ENCODE peak calls at places on chromosomes 13 and 19, in nine cellular contexts. One of them, this sample, is unnamed.

GRCh38 chr19:16319466-16319865 is 5.2 kb upstream of the KLF2 start:
- DNase-seq in NCI-H524 treated with DMSO at 0.1 percent for 48 hours: no peak
- DNase-seq in KBM-7: no peak
- DNase-seq in foreskin keratinocyte: no peak
- DNase-seq in choroid plexus epithelial cell: peak
- DNase-seq in activated CD4-positive, CD25-positive, alpha-beta regulatory T cell: no peak
- DNase-seq in activated naive CD8-positive, alpha-beta T cell treated with anti-CD3 and anti-CD28 coated beads, Interleukin-2, amount 10 ng/mL, durations not matched to agents 7 days and 5 days: peak
- DNase-seq in activated T-cell treated with anti-CD3 and anti-CD28 coated beads, Interleukin-2, amount 50 U/mL, for 72 hours: no peak
- DNase-seq in stimulated activated CD4-positive, alpha-beta T cell treated with anti-CD3 and anti-CD28 coated beads, Interleukin-2, amount 100 ng/mL, for 48 hours: no peak
- DNase-seq in this sample: no peak

GRCh38 chr19:35887197-35887596 is 13.1 kb downstream of the NFKBID start:
- DNase-seq in activated T-cell treated with anti-CD3 and anti-CD28 coated beads, Interleukin-2, amount 50 U/mL, for 72 hours: no peak
- DNase-seq in foreskin keratinocyte: no peak
- DNase-seq in activated naive CD8-positive, alpha-beta T cell treated with anti-CD3 and anti-CD28 coated beads, Interleukin-2, amount 10 ng/mL, durations not matched to agents 7 days and 5 days: no peak
- DNase-seq in NCI-H524 treated with DMSO at 0.1 percent for 48 hours: no peak
- DNase-seq in activated CD4-positive, CD25-positive, alpha-beta regulatory T cell: no peak
- DNase-seq in stimulated activated CD4-positive, alpha-beta T cell treated with anti-CD3 and anti-CD28 coated beads, Interleukin-2, amount 100 ng/mL, for 48 hours: no peak
- DNase-seq in choroid plexus epithelial cell: no peak
- DNase-seq in KBM-7: no peak
- DNase-seq in this sample: no peak

GRCh38 chr19:40754611-40755247 is 3.7 kb downstream of the SNRPA start:
- DNase-seq in foreskin keratinocyte: no peak
- DNase-seq in activated naive CD8-positive, alpha-beta T cell treated with anti-CD3 and anti-CD28 coated beads, Interleukin-2, amount 10 ng/mL, durations not matched to agents 7 days and 5 days: no peak
- DNase-seq in choroid plexus epithelial cell: no peak
- DNase-seq in stimulated activated CD4-positive, alpha-beta T cell treated with anti-CD3 and anti-CD28 coated beads, Interleukin-2, amount 100 ng/mL, for 48 hours: peak
- DNase-seq in activated CD4-positive, CD25-positive, alpha-beta regulatory T cell: no peak
- DNase-seq in KBM-7: no peak
- DNase-seq in NCI-H524 treated with DMSO at 0.1 percent for 48 hours: no peak
- DNase-seq in activated T-cell treated with anti-CD3 and anti-CD28 coated beads, Interleukin-2, amount 50 U/mL, for 72 hours: peak
- DNase-seq in this sample: peak

GRCh38 chr19:16645140-16645539 is 14.8 kb downstream of the SMIM7 start:
- DNase-seq in NCI-H524 treated with DMSO at 0.1 percent for 48 hours: no peak
- DNase-seq in choroid plexus epithelial cell: no peak
- DNase-seq in foreskin keratinocyte: no peak
- DNase-seq in KBM-7: no peak
- DNase-seq in activated CD4-positive, CD25-positive, alpha-beta regulatory T cell: no peak
- DNase-seq in activated naive CD8-positive, alpha-beta T cell treated with anti-CD3 and anti-CD28 coated beads, Interleukin-2, amount 10 ng/mL, durations not matched to agents 7 days and 5 days: no peak
- DNase-seq in activated T-cell treated with anti-CD3 and anti-CD28 coated beads, Interleukin-2, amount 50 U/mL, for 72 hours: no peak
- DNase-seq in stimulated activated CD4-positive, alpha-beta T cell treated with anti-CD3 and anti-CD28 coated beads, Interleukin-2, amount 100 ng/mL, for 48 hours: no peak
- DNase-seq in this sample: no peak

GRCh38 chr13:24606486-24607170 is 73.6 kb upstream of the ATP12A start:
- DNase-seq in choroid plexus epithelial cell: no peak
- DNase-seq in KBM-7: no peak
- DNase-seq in NCI-H524 treated with DMSO at 0.1 percent for 48 hours: peak
- DNase-seq in activated naive CD8-positive, alpha-beta T cell treated with anti-CD3 and anti-CD28 coated beads, Interleukin-2, amount 10 ng/mL, durations not matched to agents 7 days and 5 days: no peak
- DNase-seq in activated T-cell treated with anti-CD3 and anti-CD28 coated beads, Interleukin-2, amount 50 U/mL, for 72 hours: no peak
- DNase-seq in stimulated activated CD4-positive, alpha-beta T cell treated with anti-CD3 and anti-CD28 coated beads, Interleukin-2, amount 100 ng/mL, for 48 hours: no peak
- DNase-seq in activated CD4-positive, CD25-positive, alpha-beta regulatory T cell: no peak
- DNase-seq in foreskin keratinocyte: no peak
- DNase-seq in this sample: no peak

GRCh38 chr13:103521532-103521931 is 455.3 kb upstream of the SLC10A2 start:
- DNase-seq in foreskin keratinocyte: no peak
- DNase-seq in NCI-H524 treated with DMSO at 0.1 percent for 48 hours: no peak
- DNase-seq in choroid plexus epithelial cell: no peak
- DNase-seq in activated naive CD8-positive, alpha-beta T cell treated with anti-CD3 and anti-CD28 coated beads, Interleukin-2, amount 10 ng/mL, durations not matched to agents 7 days and 5 days: no peak
- DNase-seq in activated CD4-positive, CD25-positive, alpha-beta regulatory T cell: no peak
- DNase-seq in KBM-7: no peak
- DNase-seq in stimulated activated CD4-positive, alpha-beta T cell treated with anti-CD3 and anti-CD28 coated beads, Interleukin-2, amount 100 ng/mL, for 48 hours: no peak
- DNase-seq in activated T-cell treated with anti-CD3 and anti-CD28 coated beads, Interleukin-2, amount 50 U/mL, for 72 hours: no peak
- DNase-seq in this sample: no peak

GRCh38 chr13:26557051-26557392 is 461 bp upstream of the WASF3 start:
- DNase-seq in foreskin keratinocyte: no peak
- DNase-seq in NCI-H524 treated with DMSO at 0.1 percent for 48 hours: no peak
- DNase-seq in choroid plexus epithelial cell: no peak
- DNase-seq in KBM-7: no peak
- DNase-seq in stimulated activated CD4-positive, alpha-beta T cell treated with anti-CD3 and anti-CD28 coated beads, Interleukin-2, amount 100 ng/mL, for 48 hours: no peak
- DNase-seq in activated CD4-positive, CD25-positive, alpha-beta regulatory T cell: no peak
- DNase-seq in activated T-cell treated with anti-CD3 and anti-CD28 coated beads, Interleukin-2, amount 50 U/mL, for 72 hours: no peak
- DNase-seq in activated naive CD8-positive, alpha-beta T cell treated with anti-CD3 and anti-CD28 coated beads, Interleukin-2, amount 10 ng/mL, durations not matched to agents 7 days and 5 days: no peak
- DNase-seq in this sample: no peak

GRCh38 chr13:25980255-25980654 is 71.6 kb downstream of the SHISA2 start:
- DNase-seq in activated naive CD8-positive, alpha-beta T cell treated with anti-CD3 and anti-CD28 coated beads, Interleukin-2, amount 10 ng/mL, durations not matched to agents 7 days and 5 days: no peak
- DNase-seq in activated T-cell treated with anti-CD3 and anti-CD28 coated beads, Interleukin-2, amount 50 U/mL, for 72 hours: no peak
- DNase-seq in choroid plexus epithelial cell: peak
- DNase-seq in stimulated activated CD4-positive, alpha-beta T cell treated with anti-CD3 and anti-CD28 coated beads, Interleukin-2, amount 100 ng/mL, for 48 hours: no peak
- DNase-seq in KBM-7: no peak
- DNase-seq in NCI-H524 treated with DMSO at 0.1 percent for 48 hours: no peak
- DNase-seq in foreskin keratinocyte: no peak
- DNase-seq in activated CD4-positive, CD25-positive, alpha-beta regulatory T cell: no peak
- DNase-seq in this sample: peak

GRCh38 chr19:33111587-33111986 is 20.3 kb upstream of the WDR88 start:
- DNase-seq in activated T-cell treated with anti-CD3 and anti-CD28 coated beads, Interleukin-2, amount 50 U/mL, for 72 hours: no peak
- DNase-seq in KBM-7: no peak
- DNase-seq in choroid plexus epithelial cell: no peak
- DNase-seq in activated CD4-positive, CD25-positive, alpha-beta regulatory T cell: no peak
- DNase-seq in NCI-H524 treated with DMSO at 0.1 percent for 48 hours: no peak
- DNase-seq in foreskin keratinocyte: no peak
- DNase-seq in stimulated activated CD4-positive, alpha-beta T cell treated with anti-CD3 and anti-CD28 coated beads, Interleukin-2, amount 100 ng/mL, for 48 hours: no peak
- DNase-seq in activated naive CD8-positive, alpha-beta T cell treated with anti-CD3 and anti-CD28 coated beads, Interleukin-2, amount 10 ng/mL, durations not matched to agents 7 days and 5 days: no peak
- DNase-seq in this sample: no peak

GRCh38 chr13:108176685-108177274 is 38.6 kb downstream of the LIG4 start:
- DNase-seq in choroid plexus epithelial cell: peak
- DNase-seq in activated naive CD8-positive, alpha-beta T cell treated with anti-CD3 and anti-CD28 coated beads, Interleukin-2, amount 10 ng/mL, durations not matched to agents 7 days and 5 days: peak
- DNase-seq in activated T-cell treated with anti-CD3 and anti-CD28 coated beads, Interleukin-2, amount 50 U/mL, for 72 hours: peak
- DNase-seq in activated CD4-positive, CD25-positive, alpha-beta regulatory T cell: peak
- DNase-seq in KBM-7: peak
- DNase-seq in foreskin keratinocyte: no peak
- DNase-seq in stimulated activated CD4-positive, alpha-beta T cell treated with anti-CD3 and anti-CD28 coated beads, Interleukin-2, amount 100 ng/mL, for 48 hours: peak
- DNase-seq in NCI-H524 treated with DMSO at 0.1 percent for 48 hours: no peak
- DNase-seq in this sample: peak

GRCh38 chr19:18291590-18292459 is 10.4 kb upstream of the JUND start:
- DNase-seq in stimulated activated CD4-positive, alpha-beta T cell treated with anti-CD3 and anti-CD28 coated beads, Interleukin-2, amount 100 ng/mL, for 48 hours: peak
- DNase-seq in activated CD4-positive, CD25-positive, alpha-beta regulatory T cell: peak
- DNase-seq in activated naive CD8-positive, alpha-beta T cell treated with anti-CD3 and anti-CD28 coated beads, Interleukin-2, amount 10 ng/mL, durations not matched to agents 7 days and 5 days: peak
- DNase-seq in foreskin keratinocyte: peak
- DNase-seq in KBM-7: peak
- DNase-seq in choroid plexus epithelial cell: peak
- DNase-seq in activated T-cell treated with anti-CD3 and anti-CD28 coated beads, Interleukin-2, amount 50 U/mL, for 72 hours: peak
- DNase-seq in NCI-H524 treated with DMSO at 0.1 percent for 48 hours: no peak
- DNase-seq in this sample: peak

GRCh38 chr19:13071444-13072205 is 31.0 kb downstream of the LYL1 start:
- DNase-seq in activated T-cell treated with anti-CD3 and anti-CD28 coated beads, Interleukin-2, amount 50 U/mL, for 72 hours: no peak
- DNase-seq in activated naive CD8-positive, alpha-beta T cell treated with anti-CD3 and anti-CD28 coated beads, Interleukin-2, amount 10 ng/mL, durations not matched to agents 7 days and 5 days: no peak
- DNase-seq in NCI-H524 treated with DMSO at 0.1 percent for 48 hours: no peak
- DNase-seq in KBM-7: no peak
- DNase-seq in stimulated activated CD4-positive, alpha-beta T cell treated with anti-CD3 and anti-CD28 coated beads, Interleukin-2, amount 100 ng/mL, for 48 hours: no peak
- DNase-seq in foreskin keratinocyte: no peak
- DNase-seq in choroid plexus epithelial cell: no peak
- DNase-seq in activated CD4-positive, CD25-positive, alpha-beta regulatory T cell: no peak
- DNase-seq in this sample: no peak

GRCh38 chr19:38228491-38229439 is 4.7 kb upstream of the DPF1 start:
- DNase-seq in stimulated activated CD4-positive, alpha-beta T cell treated with anti-CD3 and anti-CD28 coated beads, Interleukin-2, amount 100 ng/mL, for 48 hours: no peak
- DNase-seq in activated naive CD8-positive, alpha-beta T cell treated with anti-CD3 and anti-CD28 coated beads, Interleukin-2, amount 10 ng/mL, durations not matched to agents 7 days and 5 days: no peak
- DNase-seq in choroid plexus epithelial cell: no peak
- DNase-seq in activated CD4-positive, CD25-positive, alpha-beta regulatory T cell: no peak
- DNase-seq in KBM-7: no peak
- DNase-seq in NCI-H524 treated with DMSO at 0.1 percent for 48 hours: no peak
- DNase-seq in activated T-cell treated with anti-CD3 and anti-CD28 coated beads, Interleukin-2, amount 50 U/mL, for 72 hours: no peak
- DNase-seq in foreskin keratinocyte: no peak
- DNase-seq in this sample: no peak

GRCh38 chr19:4976412-4977298 is 7.7 kb downstream of the KDM4B start:
- DNase-seq in KBM-7: peak
- DNase-seq in stimulated activated CD4-positive, alpha-beta T cell treated with anti-CD3 and anti-CD28 coated beads, Interleukin-2, amount 100 ng/mL, for 48 hours: no peak
- DNase-seq in activated naive CD8-positive, alpha-beta T cell treated with anti-CD3 and anti-CD28 coated beads, Interleukin-2, amount 10 ng/mL, durations not matched to agents 7 days and 5 days: no peak
- DNase-seq in choroid plexus epithelial cell: peak
- DNase-seq in activated CD4-positive, CD25-positive, alpha-beta regulatory T cell: no peak
- DNase-seq in foreskin keratinocyte: peak
- DNase-seq in NCI-H524 treated with DMSO at 0.1 percent for 48 hours: no peak
- DNase-seq in activated T-cell treated with anti-CD3 and anti-CD28 coated beads, Interleukin-2, amount 50 U/mL, for 72 hours: no peak
- DNase-seq in this sample: peak

GRCh38 chr13:85709072-85709471 is 90.1 kb downstream of the SLITRK6 start:
- DNase-seq in stimulated activated CD4-positive, alpha-beta T cell treated with anti-CD3 and anti-CD28 coated beads, Interleukin-2, amount 100 ng/mL, for 48 hours: no peak
- DNase-seq in activated T-cell treated with anti-CD3 and anti-CD28 coated beads, Interleukin-2, amount 50 U/mL, for 72 hours: no peak
- DNase-seq in activated CD4-positive, CD25-positive, alpha-beta regulatory T cell: no peak
- DNase-seq in foreskin keratinocyte: no peak
- DNase-seq in KBM-7: no peak
- DNase-seq in activated naive CD8-positive, alpha-beta T cell treated with anti-CD3 and anti-CD28 coated beads, Interleukin-2, amount 10 ng/mL, durations not matched to agents 7 days and 5 days: no peak
- DNase-seq in choroid plexus epithelial cell: peak
- DNase-seq in NCI-H524 treated with DMSO at 0.1 percent for 48 hours: no peak
- DNase-seq in this sample: no peak

GRCh38 chr19:35013047-35013819 is 13.1 kb downstream of the GRAMD1A start:
- DNase-seq in activated naive CD8-positive, alpha-beta T cell treated with anti-CD3 and anti-CD28 coated beads, Interleukin-2, amount 10 ng/mL, durations not matched to agents 7 days and 5 days: peak
- DNase-seq in KBM-7: peak
- DNase-seq in foreskin keratinocyte: no peak
- DNase-seq in activated T-cell treated with anti-CD3 and anti-CD28 coated beads, Interleukin-2, amount 50 U/mL, for 72 hours: peak
- DNase-seq in choroid plexus epithelial cell: peak
- DNase-seq in NCI-H524 treated with DMSO at 0.1 percent for 48 hours: no peak
- DNase-seq in activated CD4-positive, CD25-positive, alpha-beta regulatory T cell: peak
- DNase-seq in stimulated activated CD4-positive, alpha-beta T cell treated with anti-CD3 and anti-CD28 coated beads, Interleukin-2, amount 100 ng/mL, for 48 hours: peak
- DNase-seq in this sample: peak

GRCh38 chr19:55536951-55537740 is at the start of gene SBK2:
- DNase-seq in foreskin keratinocyte: no peak
- DNase-seq in NCI-H524 treated with DMSO at 0.1 percent for 48 hours: no peak
- DNase-seq in choroid plexus epithelial cell: no peak
- DNase-seq in activated T-cell treated with anti-CD3 and anti-CD28 coated beads, Interleukin-2, amount 50 U/mL, for 72 hours: no peak
- DNase-seq in activated naive CD8-positive, alpha-beta T cell treated with anti-CD3 and anti-CD28 coated beads, Interleukin-2, amount 10 ng/mL, durations not matched to agents 7 days and 5 days: no peak
- DNase-seq in stimulated activated CD4-positive, alpha-beta T cell treated with anti-CD3 and anti-CD28 coated beads, Interleukin-2, amount 100 ng/mL, for 48 hours: no peak
- DNase-seq in activated CD4-positive, CD25-positive, alpha-beta regulatory T cell: no peak
- DNase-seq in KBM-7: no peak
- DNase-seq in this sample: no peak

GRCh38 chr19:5111051-5111450 is 142.1 kb downstream of the KDM4B start:
- DNase-seq in foreskin keratinocyte: no peak
- DNase-seq in activated CD4-positive, CD25-positive, alpha-beta regulatory T cell: no peak
- DNase-seq in KBM-7: no peak
- DNase-seq in activated naive CD8-positive, alpha-beta T cell treated with anti-CD3 and anti-CD28 coated beads, Interleukin-2, amount 10 ng/mL, durations not matched to agents 7 days and 5 days: no peak
- DNase-seq in activated T-cell treated with anti-CD3 and anti-CD28 coated beads, Interleukin-2, amount 50 U/mL, for 72 hours: no peak
- DNase-seq in choroid plexus epithelial cell: no peak
- DNase-seq in NCI-H524 treated with DMSO at 0.1 percent for 48 hours: no peak
- DNase-seq in stimulated activated CD4-positive, alpha-beta T cell treated with anti-CD3 and anti-CD28 coated beads, Interleukin-2, amount 100 ng/mL, for 48 hours: no peak
- DNase-seq in this sample: no peak

GRCh38 chr13:106302011-106302410 is 233.5 kb downstream of the EFNB2 start:
- DNase-seq in KBM-7: no peak
- DNase-seq in choroid plexus epithelial cell: no peak
- DNase-seq in activated naive CD8-positive, alpha-beta T cell treated with anti-CD3 and anti-CD28 coated beads, Interleukin-2, amount 10 ng/mL, durations not matched to agents 7 days and 5 days: no peak
- DNase-seq in stimulated activated CD4-positive, alpha-beta T cell treated with anti-CD3 and anti-CD28 coated beads, Interleukin-2, amount 100 ng/mL, for 48 hours: no peak
- DNase-seq in activated T-cell treated with anti-CD3 and anti-CD28 coated beads, Interleukin-2, amount 50 U/mL, for 72 hours: no peak
- DNase-seq in NCI-H524 treated with DMSO at 0.1 percent for 48 hours: no peak
- DNase-seq in activated CD4-positive, CD25-positive, alpha-beta regulatory T cell: no peak
- DNase-seq in foreskin keratinocyte: no peak
- DNase-seq in this sample: no peak

GRCh38 chr13:87497426-87497825 is 173.7 kb upstream of the SLITRK5 start:
- DNase-seq in activated naive CD8-positive, alpha-beta T cell treated with anti-CD3 and anti-CD28 coated beads, Interleukin-2, amount 10 ng/mL, durations not matched to agents 7 days and 5 days: no peak
- DNase-seq in activated CD4-positive, CD25-positive, alpha-beta regulatory T cell: no peak
- DNase-seq in activated T-cell treated with anti-CD3 and anti-CD28 coated beads, Interleukin-2, amount 50 U/mL, for 72 hours: no peak
- DNase-seq in foreskin keratinocyte: no peak
- DNase-seq in stimulated activated CD4-positive, alpha-beta T cell treated with anti-CD3 and anti-CD28 coated beads, Interleukin-2, amount 100 ng/mL, for 48 hours: no peak
- DNase-seq in KBM-7: no peak
- DNase-seq in NCI-H524 treated with DMSO at 0.1 percent for 48 hours: no peak
- DNase-seq in choroid plexus epithelial cell: no peak
- DNase-seq in this sample: no peak

GRCh38 chr19:45154064-45154827 is 6.5 kb downstream of the NKPD1 start:
- DNase-seq in activated CD4-positive, CD25-positive, alpha-beta regulatory T cell: no peak
- DNase-seq in activated T-cell treated with anti-CD3 and anti-CD28 coated beads, Interleukin-2, amount 50 U/mL, for 72 hours: no peak
- DNase-seq in choroid plexus epithelial cell: peak
- DNase-seq in stimulated activated CD4-positive, alpha-beta T cell treated with anti-CD3 and anti-CD28 coated beads, Interleukin-2, amount 100 ng/mL, for 48 hours: no peak
- DNase-seq in NCI-H524 treated with DMSO at 0.1 percent for 48 hours: no peak
- DNase-seq in foreskin keratinocyte: no peak
- DNase-seq in KBM-7: no peak
- DNase-seq in activated naive CD8-positive, alpha-beta T cell treated with anti-CD3 and anti-CD28 coated beads, Interleukin-2, amount 10 ng/mL, durations not matched to agents 7 days and 5 days: no peak
- DNase-seq in this sample: peak

GRCh38 chr13:96822900-96823299 is 171.4 kb downstream of the OXGR1 start:
- DNase-seq in NCI-H524 treated with DMSO at 0.1 percent for 48 hours: no peak
- DNase-seq in KBM-7: peak
- DNase-seq in choroid plexus epithelial cell: peak
- DNase-seq in activated CD4-positive, CD25-positive, alpha-beta regulatory T cell: no peak
- DNase-seq in activated T-cell treated with anti-CD3 and anti-CD28 coated beads, Interleukin-2, amount 50 U/mL, for 72 hours: no peak
- DNase-seq in foreskin keratinocyte: no peak
- DNase-seq in activated naive CD8-positive, alpha-beta T cell treated with anti-CD3 and anti-CD28 coated beads, Interleukin-2, amount 10 ng/mL, durations not matched to agents 7 days and 5 days: no peak
- DNase-seq in stimulated activated CD4-positive, alpha-beta T cell treated with anti-CD3 and anti-CD28 coated beads, Interleukin-2, amount 100 ng/mL, for 48 hours: no peak
- DNase-seq in this sample: peak

GRCh38 chr13:92804346-92804745 is 422.3 kb upstream of the GPC6 start:
- DNase-seq in choroid plexus epithelial cell: no peak
- DNase-seq in activated naive CD8-positive, alpha-beta T cell treated with anti-CD3 and anti-CD28 coated beads, Interleukin-2, amount 10 ng/mL, durations not matched to agents 7 days and 5 days: no peak
- DNase-seq in KBM-7: no peak
- DNase-seq in foreskin keratinocyte: peak
- DNase-seq in stimulated activated CD4-positive, alpha-beta T cell treated with anti-CD3 and anti-CD28 coated beads, Interleukin-2, amount 100 ng/mL, for 48 hours: no peak
- DNase-seq in activated T-cell treated with anti-CD3 and anti-CD28 coated beads, Interleukin-2, amount 50 U/mL, for 72 hours: no peak
- DNase-seq in activated CD4-positive, CD25-positive, alpha-beta regulatory T cell: no peak
- DNase-seq in NCI-H524 treated with DMSO at 0.1 percent for 48 hours: no peak
- DNase-seq in this sample: peak

GRCh38 chr13:86741762-86742285 is 929.3 kb upstream of the SLITRK5 start:
- DNase-seq in NCI-H524 treated with DMSO at 0.1 percent for 48 hours: no peak
- DNase-seq in choroid plexus epithelial cell: peak
- DNase-seq in stimulated activated CD4-positive, alpha-beta T cell treated with anti-CD3 and anti-CD28 coated beads, Interleukin-2, amount 100 ng/mL, for 48 hours: no peak
- DNase-seq in activated T-cell treated with anti-CD3 and anti-CD28 coated beads, Interleukin-2, amount 50 U/mL, for 72 hours: no peak
- DNase-seq in activated naive CD8-positive, alpha-beta T cell treated with anti-CD3 and anti-CD28 coated beads, Interleukin-2, amount 10 ng/mL, durations not matched to agents 7 days and 5 days: no peak
- DNase-seq in activated CD4-positive, CD25-positive, alpha-beta regulatory T cell: no peak
- DNase-seq in KBM-7: no peak
- DNase-seq in foreskin keratinocyte: no peak
- DNase-seq in this sample: no peak

GRCh38 chr13:73467103-73467502 is 408.3 kb downstream of the KLF5 start:
- DNase-seq in activated CD4-positive, CD25-positive, alpha-beta regulatory T cell: no peak
- DNase-seq in choroid plexus epithelial cell: no peak
- DNase-seq in KBM-7: no peak
- DNase-seq in NCI-H524 treated with DMSO at 0.1 percent for 48 hours: no peak
- DNase-seq in foreskin keratinocyte: no peak
- DNase-seq in activated T-cell treated with anti-CD3 and anti-CD28 coated beads, Interleukin-2, amount 50 U/mL, for 72 hours: no peak
- DNase-seq in stimulated activated CD4-positive, alpha-beta T cell treated with anti-CD3 and anti-CD28 coated beads, Interleukin-2, amount 100 ng/mL, for 48 hours: no peak
- DNase-seq in activated naive CD8-positive, alpha-beta T cell treated with anti-CD3 and anti-CD28 coated beads, Interleukin-2, amount 10 ng/mL, durations not matched to agents 7 days and 5 days: no peak
- DNase-seq in this sample: no peak

GRCh38 chr13:112575680-112576079 is 12.3 kb downstream of the TUBGCP3 start:
- DNase-seq in foreskin keratinocyte: no peak
- DNase-seq in activated naive CD8-positive, alpha-beta T cell treated with anti-CD3 and anti-CD28 coated beads, Interleukin-2, amount 10 ng/mL, durations not matched to agents 7 days and 5 days: no peak
- DNase-seq in choroid plexus epithelial cell: peak
- DNase-seq in NCI-H524 treated with DMSO at 0.1 percent for 48 hours: no peak
- DNase-seq in stimulated activated CD4-positive, alpha-beta T cell treated with anti-CD3 and anti-CD28 coated beads, Interleukin-2, amount 100 ng/mL, for 48 hours: no peak
- DNase-seq in KBM-7: no peak
- DNase-seq in activated CD4-positive, CD25-positive, alpha-beta regulatory T cell: no peak
- DNase-seq in activated T-cell treated with anti-CD3 and anti-CD28 coated beads, Interleukin-2, amount 50 U/mL, for 72 hours: no peak
- DNase-seq in this sample: no peak

GRCh38 chr19:38695832-38696732 is 48.2 kb downstream of the CAPN12 start:
- DNase-seq in stimulated activated CD4-positive, alpha-beta T cell treated with anti-CD3 and anti-CD28 coated beads, Interleukin-2, amount 100 ng/mL, for 48 hours: no peak
- DNase-seq in choroid plexus epithelial cell: no peak
- DNase-seq in activated T-cell treated with anti-CD3 and anti-CD28 coated beads, Interleukin-2, amount 50 U/mL, for 72 hours: no peak
- DNase-seq in foreskin keratinocyte: no peak
- DNase-seq in NCI-H524 treated with DMSO at 0.1 percent for 48 hours: no peak
- DNase-seq in KBM-7: no peak
- DNase-seq in activated naive CD8-positive, alpha-beta T cell treated with anti-CD3 and anti-CD28 coated beads, Interleukin-2, amount 10 ng/mL, durations not matched to agents 7 days and 5 days: no peak
- DNase-seq in activated CD4-positive, CD25-positive, alpha-beta regulatory T cell: no peak
- DNase-seq in this sample: no peak

GRCh38 chr19:37059142-37059541 is 19.1 kb upstream of the ZNF420 start:
- DNase-seq in activated T-cell treated with anti-CD3 and anti-CD28 coated beads, Interleukin-2, amount 50 U/mL, for 72 hours: no peak
- DNase-seq in activated CD4-positive, CD25-positive, alpha-beta regulatory T cell: no peak
- DNase-seq in foreskin keratinocyte: no peak
- DNase-seq in activated naive CD8-positive, alpha-beta T cell treated with anti-CD3 and anti-CD28 coated beads, Interleukin-2, amount 10 ng/mL, durations not matched to agents 7 days and 5 days: no peak
- DNase-seq in NCI-H524 treated with DMSO at 0.1 percent for 48 hours: no peak
- DNase-seq in stimulated activated CD4-positive, alpha-beta T cell treated with anti-CD3 and anti-CD28 coated beads, Interleukin-2, amount 100 ng/mL, for 48 hours: no peak
- DNase-seq in KBM-7: no peak
- DNase-seq in choroid plexus epithelial cell: no peak
- DNase-seq in this sample: no peak

GRCh38 chr13:113848431-113849260 is 15.2 kb downstream of the GAS6 start:
- DNase-seq in activated naive CD8-positive, alpha-beta T cell treated with anti-CD3 and anti-CD28 coated beads, Interleukin-2, amount 10 ng/mL, durations not matched to agents 7 days and 5 days: peak
- DNase-seq in KBM-7: no peak
- DNase-seq in activated CD4-positive, CD25-positive, alpha-beta regulatory T cell: no peak
- DNase-seq in NCI-H524 treated with DMSO at 0.1 percent for 48 hours: no peak
- DNase-seq in choroid plexus epithelial cell: no peak
- DNase-seq in activated T-cell treated with anti-CD3 and anti-CD28 coated beads, Interleukin-2, amount 50 U/mL, for 72 hours: no peak
- DNase-seq in stimulated activated CD4-positive, alpha-beta T cell treated with anti-CD3 and anti-CD28 coated beads, Interleukin-2, amount 100 ng/mL, for 48 hours: no peak
- DNase-seq in foreskin keratinocyte: no peak
- DNase-seq in this sample: no peak

GRCh38 chr13:34207334-34207733 is 389.4 kb downstream of the RFC3 start:
- DNase-seq in activated naive CD8-positive, alpha-beta T cell treated with anti-CD3 and anti-CD28 coated beads, Interleukin-2, amount 10 ng/mL, durations not matched to agents 7 days and 5 days: no peak
- DNase-seq in NCI-H524 treated with DMSO at 0.1 percent for 48 hours: no peak
- DNase-seq in choroid plexus epithelial cell: peak
- DNase-seq in activated CD4-positive, CD25-positive, alpha-beta regulatory T cell: no peak
- DNase-seq in foreskin keratinocyte: peak
- DNase-seq in activated T-cell treated with anti-CD3 and anti-CD28 coated beads, Interleukin-2, amount 50 U/mL, for 72 hours: no peak
- DNase-seq in stimulated activated CD4-positive, alpha-beta T cell treated with anti-CD3 and anti-CD28 coated beads, Interleukin-2, amount 100 ng/mL, for 48 hours: no peak
- DNase-seq in KBM-7: no peak
- DNase-seq in this sample: peak

GRCh38 chr19:2239173-2239572 is 2.5 kb downstream of the SF3A2 start:
- DNase-seq in NCI-H524 treated with DMSO at 0.1 percent for 48 hours: no peak
- DNase-seq in activated CD4-positive, CD25-positive, alpha-beta regulatory T cell: no peak
- DNase-seq in choroid plexus epithelial cell: no peak
- DNase-seq in KBM-7: no peak
- DNase-seq in stimulated activated CD4-positive, alpha-beta T cell treated with anti-CD3 and anti-CD28 coated beads, Interleukin-2, amount 100 ng/mL, for 48 hours: no peak
- DNase-seq in activated naive CD8-positive, alpha-beta T cell treated with anti-CD3 and anti-CD28 coated beads, Interleukin-2, amount 10 ng/mL, durations not matched to agents 7 days and 5 days: no peak
- DNase-seq in activated T-cell treated with anti-CD3 and anti-CD28 coated beads, Interleukin-2, amount 50 U/mL, for 72 hours: no peak
- DNase-seq in foreskin keratinocyte: no peak
- DNase-seq in this sample: no peak

This sample was measured in amniotic epithelial cell.